ENCODE peak calls at places on chromosomes 16 and 17, in four cellular contexts. One of them, this sample, is unnamed.

GRCh38 chr16:14559809-14560227 is 70.2 kb downstream of the PARN start:
- DNase-seq in neural progenitor cell: no peak
- DNase-seq in neural crest cell: no peak
- DNase-seq in H1: no peak
- DNase-seq in this sample: no peak

GRCh38 chr17:32265896-32266388 is 310 bp downstream of the RHBDL3 start:
- DNase-seq in neural progenitor cell: no peak
- DNase-seq in neural crest cell: no peak
- DNase-seq in H1: no peak
- DNase-seq in this sample: no peak

GRCh38 chr16:46573834-46574159 is 47.4 kb downstream of the SHCBP1 start:
- DNase-seq in neural crest cell: no peak
- DNase-seq in H1: no peak
- DNase-seq in neural progenitor cell: no peak
- DNase-seq in this sample: no peak

GRCh38 chr16:9151597-9151996 is 60.2 kb downstream of the HAPSTR1 start:
- DNase-seq in neural progenitor cell: no peak
- DNase-seq in H1: no peak
- DNase-seq in neural crest cell: no peak
- DNase-seq in this sample: no peak

GRCh38 chr16:17229766-17230165 is 241.0 kb downstream of the XYLT1 start:
- DNase-seq in neural crest cell: no peak
- DNase-seq in H1: no peak
- DNase-seq in neural progenitor cell: no peak
- DNase-seq in this sample: no peak

GRCh38 chr17:21573961-21574610 is 118.2 kb upstream of the KCNJ18 start:
- DNase-seq in neural progenitor cell: no peak
- DNase-seq in H1: no peak
- DNase-seq in neural crest cell: no peak
- DNase-seq in this sample: no peak

GRCh38 chr17:30950669-30951399 is 20.0 kb upstream of the RNF135 start:
- DNase-seq in H1: no peak
- DNase-seq in neural progenitor cell: no peak
- DNase-seq in neural crest cell: no peak
- DNase-seq in this sample: no peak

GRCh38 chr16:27515874-27516353 is 33.8 kb downstream of the GTF3C1 start:
- DNase-seq in neural crest cell: peak
- DNase-seq in neural progenitor cell: peak
- DNase-seq in H1: peak
- DNase-seq in this sample: peak

GRCh38 chr16:27377666-27378485 is 24.1 kb upstream of the IL21R start:
- DNase-seq in neural progenitor cell: no peak
- DNase-seq in H1: no peak
- DNase-seq in neural crest cell: no peak
- DNase-seq in this sample: no peak

GRCh38 chr17:39666601-39667261 is 1.5 kb upstream of the PNMT start:
- DNase-seq in neural crest cell: no peak
- DNase-seq in H1: no peak
- DNase-seq in neural progenitor cell: no peak
- DNase-seq in this sample: no peak

GRCh38 chr16:31874354-31875111 is 926 bp downstream of the ZNF267 start:
- DNase-seq in neural crest cell: no peak
- DNase-seq in neural progenitor cell: peak
- DNase-seq in H1: no peak
- DNase-seq in this sample: no peak

DNA sequence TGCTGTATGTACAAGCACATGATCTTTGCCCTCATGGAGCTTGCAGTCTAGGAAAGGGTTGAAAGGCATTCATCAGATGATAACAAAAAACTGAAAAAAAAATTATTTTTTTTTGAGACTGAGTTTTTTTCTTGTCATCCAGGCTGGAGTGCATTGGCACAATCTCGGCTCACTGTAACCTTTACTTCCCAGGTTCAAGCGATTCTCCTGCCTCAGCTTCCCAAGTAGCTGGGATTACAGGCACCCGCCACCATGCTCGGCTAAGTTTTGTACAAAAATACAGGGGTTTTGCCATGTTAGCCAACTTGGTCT is 38.7 kb upstream of the BCAS3 start:
- DNase-seq in neural progenitor cell: no peak
- DNase-seq in H1: no peak
- DNase-seq in neural crest cell: no peak
- DNase-seq in this sample: no peak
- TF ChIP-seq CTCF in neural progenitor cell: no peak
- TF ChIP-seq CTCF in H1: no peak
- TF ChIP-seq CTCF in neural crest cell: peak
- TF ChIP-seq CTCF in this sample: no peak

GRCh38 chr16:21190599-21190998 is 20.8 kb downstream of the ZP2 start:
- DNase-seq in H1: no peak
- DNase-seq in neural progenitor cell: no peak
- DNase-seq in neural crest cell: no peak
- DNase-seq in this sample: no peak
- TF ChIP-seq CTCF in H1: no peak
- TF ChIP-seq CTCF in neural progenitor cell: no peak
- TF ChIP-seq CTCF in neural crest cell: no peak
- TF ChIP-seq CTCF in this sample: no peak

GRCh38 chr17:57916925-57917858 is 38.0 kb downstream of the CUEDC1 start:
- DNase-seq in H1: no peak
- DNase-seq in neural crest cell: no peak
- DNase-seq in neural progenitor cell: no peak
- DNase-seq in this sample: no peak
- TF ChIP-seq CTCF in H1: no peak
- TF ChIP-seq CTCF in neural crest cell: no peak
- TF ChIP-seq CTCF in neural progenitor cell: no peak
- TF ChIP-seq CTCF in this sample: no peak

DNA sequence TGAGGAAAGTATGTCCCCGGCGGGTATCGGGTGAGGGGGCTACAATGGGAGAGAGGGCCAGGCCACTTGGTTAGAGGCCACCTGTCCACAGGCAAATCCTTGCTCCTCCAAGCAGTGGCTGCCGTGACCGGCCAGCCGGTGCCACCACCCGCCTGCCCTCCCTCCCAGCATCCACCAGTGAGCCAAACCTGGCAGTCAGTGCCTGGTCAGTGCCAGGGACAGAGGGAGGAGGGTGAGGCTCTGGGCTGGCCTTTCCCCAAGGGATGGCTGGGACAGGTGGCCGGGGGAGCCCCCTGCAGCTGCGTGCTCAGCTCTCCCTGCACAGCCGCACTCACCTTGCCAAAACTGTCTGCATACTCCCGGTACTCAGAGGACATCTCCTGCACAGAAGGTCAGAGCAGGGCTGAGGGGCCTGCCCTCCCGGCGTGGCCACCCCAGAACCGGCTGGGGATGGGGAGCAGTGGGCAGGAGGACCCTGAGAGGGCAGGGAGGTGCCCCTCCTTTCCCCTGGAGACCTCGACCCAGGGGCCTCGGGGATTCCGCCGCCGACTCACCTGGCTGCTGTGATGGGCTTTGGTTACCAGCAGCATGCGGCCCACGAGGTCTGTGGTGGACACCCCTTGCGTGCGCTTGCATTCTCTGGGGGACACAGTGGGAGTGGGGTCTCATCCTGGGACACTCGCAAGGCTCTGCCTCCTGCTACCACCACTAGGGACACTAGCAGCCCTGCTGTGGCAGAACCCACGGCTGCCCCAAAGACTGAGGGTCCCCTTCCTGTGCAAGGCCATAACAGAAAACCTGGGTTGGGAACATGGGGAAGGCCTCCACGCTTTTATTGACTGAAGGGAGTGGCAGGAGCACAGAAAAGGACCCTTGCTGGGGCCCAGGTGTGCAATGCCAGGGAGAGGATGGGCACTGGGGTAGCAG is 3.7 kb downstream of the PCYT2 start:
- DNase-seq in neural crest cell: no peak
- DNase-seq in H1: no peak
- DNase-seq in neural progenitor cell: no peak
- DNase-seq in this sample: no peak
- TF ChIP-seq CTCF in neural crest cell: no peak
- TF ChIP-seq CTCF in H1: no peak
- TF ChIP-seq CTCF in neural progenitor cell: peak
- TF ChIP-seq CTCF in this sample: no peak

GRCh38 chr17:27268394-27269085 is 25.4 kb upstream of the WSB1 start:
- DNase-seq in neural progenitor cell: no peak
- DNase-seq in H1: no peak
- DNase-seq in neural crest cell: no peak
- DNase-seq in this sample: no peak

GRCh38 chr17:27265333-27265732 is 28.6 kb upstream of the WSB1 start:
- DNase-seq in neural crest cell: no peak
- DNase-seq in neural progenitor cell: no peak
- DNase-seq in H1: no peak
- DNase-seq in this sample: no peak

GRCh38 chr17:27269978-27270377 is 23.9 kb upstream of the WSB1 start:
- DNase-seq in H1: no peak
- DNase-seq in neural progenitor cell: no peak
- DNase-seq in neural crest cell: no peak
- DNase-seq in this sample: no peak

GRCh38 chr17:27266228-27266627 is 27.7 kb upstream of the WSB1 start:
- DNase-seq in neural crest cell: no peak
- DNase-seq in neural progenitor cell: no peak
- DNase-seq in H1: no peak
- DNase-seq in this sample: no peak

DNA sequence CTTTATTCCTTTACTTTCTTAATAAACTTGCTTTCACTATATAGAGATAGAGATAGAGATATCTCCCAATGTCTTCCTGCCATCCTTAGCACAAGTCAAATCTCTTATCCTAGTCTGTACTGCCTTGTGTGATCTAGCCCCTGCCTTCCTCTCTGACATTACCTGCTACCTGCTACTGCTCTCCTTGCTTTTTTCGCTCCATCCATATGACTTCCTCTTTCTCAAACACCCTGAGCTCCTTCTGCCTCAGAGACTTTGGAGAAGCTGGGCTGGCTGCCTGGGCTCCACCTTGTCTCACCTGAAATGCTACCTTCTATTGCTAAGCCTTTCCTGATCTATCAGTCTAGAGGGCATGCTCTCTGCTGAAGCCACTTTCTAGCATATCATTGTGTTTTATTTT is 24.7 kb upstream of the WSB1 start:
- DNase-seq in neural crest cell: no peak
- DNase-seq in H1: no peak
- DNase-seq in neural progenitor cell: no peak
- DNase-seq in this sample: no peak
- TF ChIP-seq CTCF in neural crest cell: no peak
- TF ChIP-seq CTCF in H1: no peak
- TF ChIP-seq CTCF in neural progenitor cell: no peak
- TF ChIP-seq CTCF in this sample: no peak

DNA sequence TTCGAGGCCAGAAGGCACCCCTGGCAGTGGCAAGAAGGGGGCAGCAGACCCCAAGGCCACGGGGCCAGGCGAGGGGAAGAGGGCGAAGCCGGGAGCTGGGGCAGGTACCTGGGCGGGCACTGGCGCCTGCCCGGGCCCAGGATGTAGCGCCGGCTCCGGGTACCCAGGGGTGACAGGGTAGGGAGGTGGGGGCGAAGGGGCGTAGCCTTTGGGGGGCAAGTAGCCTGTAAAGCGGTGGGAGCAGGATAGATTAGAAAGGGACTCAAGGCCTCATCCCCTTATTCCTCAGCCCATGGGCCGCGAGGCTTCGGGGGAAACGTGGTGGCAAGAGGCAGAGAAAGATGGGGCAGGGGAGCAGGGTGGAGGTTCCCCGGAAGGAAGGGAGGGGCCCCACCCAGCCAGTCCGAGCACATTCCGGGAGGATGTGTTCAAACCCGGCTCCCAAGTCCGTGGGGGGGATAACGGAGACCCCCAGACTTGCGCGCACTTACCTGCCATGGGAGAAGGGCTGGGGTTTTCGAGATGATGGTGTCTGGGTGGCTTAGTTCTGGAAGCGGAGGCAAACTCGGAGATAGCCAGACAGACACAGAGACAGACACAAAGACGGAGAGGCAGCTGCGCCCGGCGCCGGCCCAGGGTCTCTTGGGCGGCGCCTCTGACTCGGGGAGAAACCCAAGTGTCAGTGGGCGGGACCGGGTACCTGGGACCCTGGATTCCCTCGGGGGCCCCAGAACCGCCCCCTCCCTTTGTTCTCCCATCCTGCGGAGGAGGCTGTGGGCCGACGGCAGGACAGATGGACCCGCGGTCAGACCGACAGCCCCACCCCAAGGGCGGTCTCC is 493 bp downstream of the PLSCR3 start:
- DNase-seq in neural crest cell: no peak
- DNase-seq in neural progenitor cell: peak
- DNase-seq in H1: no peak
- DNase-seq in this sample: peak
- TF ChIP-seq CTCF in neural crest cell: no peak
- TF ChIP-seq CTCF in neural progenitor cell: peak
- TF ChIP-seq CTCF in H1: peak
- TF ChIP-seq CTCF in this sample: peak

GRCh38 chr17:59106463-59107305 is at the start of gene TRIM37:
- DNase-seq in neural progenitor cell: peak
- DNase-seq in H1: peak
- DNase-seq in neural crest cell: peak
- DNase-seq in this sample: peak
- TF ChIP-seq CTCF in neural progenitor cell: peak
- TF ChIP-seq CTCF in H1: no peak
- TF ChIP-seq CTCF in neural crest cell: peak
- TF ChIP-seq CTCF in this sample: no peak

DNA sequence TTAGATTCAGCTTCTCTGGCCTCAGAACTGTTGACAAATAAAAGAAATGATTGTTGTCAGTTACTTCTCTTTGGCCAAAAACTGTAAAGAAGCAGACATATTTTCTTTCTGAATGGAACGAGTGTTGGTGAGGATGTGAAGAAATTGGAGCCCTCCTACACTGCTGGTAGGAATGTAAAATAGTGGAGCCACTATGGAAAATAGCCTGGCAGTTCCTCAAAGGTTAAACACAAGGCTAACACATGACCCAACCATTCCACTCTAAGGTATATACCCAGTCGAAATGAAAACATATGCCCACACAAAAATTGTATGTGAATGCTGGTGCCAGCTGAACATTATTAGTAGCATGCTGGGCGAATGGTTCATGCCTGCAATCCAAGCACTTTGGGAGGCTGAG is 14.2 kb upstream of the KRT24 start:
- DNase-seq in neural progenitor cell: no peak
- DNase-seq in neural crest cell: no peak
- DNase-seq in H1: no peak
- DNase-seq in this sample: no peak
- TF ChIP-seq CTCF in neural progenitor cell: no peak
- TF ChIP-seq CTCF in neural crest cell: no peak
- TF ChIP-seq CTCF in H1: no peak
- TF ChIP-seq CTCF in this sample: no peak

GRCh38 chr17:65576939-65577338 is 15.5 kb upstream of the AXIN2 start:
- DNase-seq in neural crest cell: no peak
- DNase-seq in neural progenitor cell: peak
- DNase-seq in H1: no peak
- DNase-seq in this sample: no peak
- TF ChIP-seq CTCF in neural crest cell: no peak
- TF ChIP-seq CTCF in neural progenitor cell: peak
- TF ChIP-seq CTCF in H1: peak
- TF ChIP-seq CTCF in this sample: no peak

This sample was measured in glutamatergic neuron.